ENCODE peak calls at places on chromosomes 13 and 19, in five cellular contexts. F is breast epithelium, T is OCI-LY7, M is DND-41, A is AG04450. G is an unnamed sample.

GRCh38 chr19:36876993-36877938 is 26.6 kb downstream of the ZNF345 start:
- DNase-seq in T (no peak), A (no peak), M (no peak), F (no peak), G (no peak)

GRCh38 chr13:42412812-42413795 is 141.2 kb downstream of the AKAP11 start:
- DNase-seq in M (no peak), A (no peak), T (no peak), F (no peak), G (no peak)

GRCh38 chr13:47168086-47168485 is 271.2 kb upstream of the HTR2A start:
- DNase-seq in T (no peak), M (no peak), A (no peak), F (no peak), G (no peak)

GRCh38 chr19:2529473-2529918 is 53.6 kb downstream of the GADD45B start:
- DNase-seq in A (no peak), M (no peak), F (peak), T (no peak), G (no peak)

GRCh38 chr13:81957121-81957520 is 1616.2 kb upstream of the SPRY2 start:
- DNase-seq in F (no peak), M (no peak), T (no peak), A (no peak), G (no peak)

GRCh38 chr19:46659151-46660007 is 1.6 kb downstream of the DACT3 start:
- DNase-seq in M (no peak), T (no peak), F (no peak), A (no peak), G (peak)

GRCh38 chr19:51137812-51138425 is 4.2 kb upstream of the SIGLEC7 start:
- DNase-seq in M (no peak), A (no peak), F (no peak), T (no peak), G (no peak)

GRCh38 chr13:39776439-39776838 is 121.0 kb downstream of the COG6 start:
- DNase-seq in T (no peak), M (no peak), F (no peak), A (peak), G (no peak)

GRCh38 chr13:81738364-81738763 is 1397.4 kb upstream of the SPRY2 start:
- DNase-seq in A (no peak), M (no peak), T (no peak), F (no peak), G (no peak)

GRCh38 chr13:35349673-35350278 is 126.7 kb downstream of the MAB21L1 start:
- DNase-seq in M (no peak), F (no peak), A (no peak), T (no peak), G (no peak)

GRCh38 chr13:27283906-27284523 is 13.4 kb downstream of the RASL11A start:
- DNase-seq in M (no peak), A (no peak), T (peak), F (no peak), G (no peak)

GRCh38 chr19:49491030-49491803 is 3.8 kb downstream of the RPL13A start:
- DNase-seq in T (no peak), M (no peak), F (no peak), A (no peak), G (no peak)

GRCh38 chr19:35389192-35389861 is 18.5 kb downstream of the GPR42 start:
- DNase-seq in A (no peak), M (no peak), F (no peak), T (no peak), G (no peak)

GRCh38 chr13:114199961-114200672 is 21.1 kb downstream of the CFAP97D2 start:
- DNase-seq in A (no peak), F (no peak), T (no peak), M (no peak), G (no peak)

GRCh38 chr13:114198556-114198955 is 19.5 kb downstream of the CFAP97D2 start:
- DNase-seq in A (no peak), T (no peak), M (no peak), F (no peak), G (no peak)

GRCh38 chr13:114200673-114201005 is 21.6 kb downstream of the CFAP97D2 start:
- DNase-seq in A (no peak), F (no peak), M (no peak), T (no peak), G (no peak)

GRCh38 chr13:114194853-114195252 is 15.8 kb downstream of the CFAP97D2 start:
- DNase-seq in F (no peak), A (no peak), T (no peak), M (no peak), G (no peak)

GRCh38 chr13:114196629-114197028 is 17.6 kb downstream of the CFAP97D2 start:
- DNase-seq in M (no peak), T (no peak), A (no peak), F (no peak), G (no peak)
- H3K4me3 ChIP-seq in M (no peak), T (no peak), A (no peak), F (no peak), G (no peak)

GRCh38 chr13:44218501-44219240 is 155.0 kb upstream of the SERP2 start:
- DNase-seq in T (no peak), A (no peak), F (peak), M (no peak), G (peak)
- H3K27ac ChIP-seq in T (no peak), A (no peak), F (peak), M (no peak), G (peak)

DNA sequence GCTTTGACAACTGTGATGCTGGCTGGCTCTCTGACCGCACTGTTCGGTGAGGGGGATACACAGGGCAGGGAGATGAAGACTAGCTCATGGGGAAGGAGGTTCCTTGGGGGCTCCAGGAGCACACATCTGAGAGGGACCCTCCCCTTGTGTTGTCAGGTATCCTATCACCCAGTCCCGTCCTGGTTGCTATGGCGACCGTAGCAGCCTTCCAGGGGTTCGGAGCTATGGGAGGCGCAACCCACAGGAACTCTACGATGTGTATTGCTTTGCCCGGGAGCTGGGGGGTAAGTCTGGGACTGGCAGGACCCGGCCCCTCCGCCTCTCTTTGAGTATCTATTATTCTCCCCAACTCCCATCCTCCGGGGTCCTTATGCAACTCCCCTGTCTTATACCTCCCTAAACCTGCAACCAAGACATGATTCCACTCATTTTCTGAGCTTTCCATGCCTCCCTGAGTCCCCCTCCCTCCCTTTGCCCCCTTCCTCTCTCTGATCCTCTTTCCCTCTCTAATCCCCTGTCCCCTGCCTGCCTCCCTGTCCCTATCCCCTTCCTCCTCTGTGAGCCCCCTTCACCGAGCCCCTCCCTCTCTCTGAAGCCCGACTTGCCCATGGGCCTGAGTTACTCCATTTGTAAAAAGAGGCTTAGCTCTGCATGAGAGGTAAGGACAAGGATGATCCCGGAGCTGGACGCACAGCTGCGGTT is 12.5 kb downstream of the NCAN start:
- DNase-seq in F (no peak), A (no peak), M (no peak), T (no peak), G (no peak)
- H3K4me3 ChIP-seq in F (peak), A (no peak), M (no peak), T (no peak), G (no peak)

GRCh38 chr19:55114566-55115145 is 2.8 kb downstream of the PPP1R12C start:
- DNase-seq in T (no peak), M (no peak), F (no peak), A (no peak), G (no peak)
- H3K27ac ChIP-seq in T (peak), M (no peak), F (peak), A (peak), G (peak)

DNA sequence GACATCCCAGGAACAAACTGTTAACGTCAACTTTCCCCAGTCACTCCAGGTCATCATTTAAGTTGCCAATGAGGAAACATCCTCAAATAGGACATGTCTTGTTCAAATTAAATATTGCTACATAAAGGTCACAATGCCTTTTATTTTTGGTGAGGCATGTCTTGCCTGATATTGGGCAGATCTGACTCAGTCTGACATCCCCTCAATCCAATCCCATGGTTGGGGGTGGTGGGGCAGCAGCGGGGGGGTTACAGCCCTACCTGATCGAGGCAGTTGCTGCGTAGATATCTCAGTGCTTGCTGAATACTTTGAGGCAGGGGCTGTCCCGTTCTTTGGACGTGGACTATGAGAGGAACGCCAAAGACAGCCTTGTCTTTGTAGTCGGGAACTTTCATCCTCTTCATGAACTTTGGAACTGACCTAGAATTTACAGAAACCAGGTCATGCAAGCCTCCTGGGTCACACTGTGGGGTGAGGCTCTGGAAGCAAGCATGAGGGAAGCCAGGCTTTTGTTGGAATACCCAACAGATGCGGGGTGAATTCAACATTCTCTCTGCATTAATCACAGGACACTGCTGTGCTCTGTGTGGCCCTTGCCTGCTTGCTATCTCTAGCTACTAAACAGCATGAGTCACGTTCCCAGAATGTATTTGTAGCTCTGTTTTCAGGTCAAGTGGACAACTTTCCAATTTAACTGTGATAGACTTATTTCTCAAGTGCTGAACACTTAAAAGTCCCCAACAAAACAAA is 109.8 kb downstream of the KL start:
- DNase-seq in T (no peak), M (no peak), F (peak), A (peak), G (peak)
- H3K4me3 ChIP-seq in T (no peak), M (no peak), F (no peak), A (no peak), G (no peak)

G was measured in right cardiac atrium.